ENCODE peak calls at places on chromosome 1, in ten cellular contexts. Q is NCI-H774; H is adrenal gland; A is dorsolateral prefrontal cortex; B is stimulated activated CD4-positive, alpha-beta T cell treated with anti-CD3 and anti-CD28 coated beads, Interleukin-1b, Interleukin-23, amount 100 ng/mL, for 1 hour; N is GM12891; P is HL-60; D is GM18507; R is fibroblast of the conjunctiva; L is neural crest cell. F is an unnamed sample.

GRCh38 chr1:76040327-76040868 is 34.1 kb upstream of the ST6GALNAC3 start:
- DNase-seq in Q (no peak), H (no peak), A (no peak), B (no peak), N (no peak), P (no peak), D (no peak), R (no peak), L (peak), F (no peak)

GRCh38 chr1:19606817-19607706 is 37.0 kb upstream of the NBL1 start:
- DNase-seq in Q (no peak), H (no peak), A (no peak), B (no peak), N (no peak), P (no peak), D (no peak), R (no peak), L (no peak), F (no peak)

GRCh38 chr1:41783189-41783639 is 135.5 kb downstream of the HIVEP3 start:
- DNase-seq in Q (peak), H (peak), A (peak), B (no peak), N (no peak), P (no peak), D (no peak), R (peak), L (no peak), F (no peak)

GRCh38 chr1:28887418-28887834 is 26.9 kb upstream of the EPB41 start:
- DNase-seq in Q (no peak), H (no peak), A (no peak), B (peak), N (peak), P (no peak), D (no peak), R (no peak), L (no peak), F (no peak)

GRCh38 chr1:200428482-200429205 is 18.8 kb upstream of the ZNF281 start:
- DNase-seq in Q (no peak), H (no peak), A (no peak), B (no peak), N (no peak), P (no peak), D (no peak), R (no peak), L (no peak), F (no peak)

GRCh38 chr1:39576016-39576657 is 453 bp downstream of the PABPC4 start:
- DNase-seq in Q (peak), H (peak), A (peak), B (no peak), N (peak), P (no peak), D (no peak), R (no peak), L (peak), F (no peak)

GRCh38 chr1:167454929-167455785 is 63.2 kb downstream of the CD247 start:
- DNase-seq in Q (peak), H (peak), A (peak), B (peak), N (peak), P (no peak), D (no peak), R (no peak), L (peak), F (no peak)

GRCh38 chr1:30965914-30966313 is 57.4 kb upstream of the SDC3 start:
- DNase-seq in Q (no peak), H (no peak), A (peak), B (no peak), N (no peak), P (no peak), D (no peak), R (no peak), L (no peak), F (no peak)

GRCh38 chr1:85463666-85464496 is 1.1 kb downstream of the DDAH1 start:
- DNase-seq in Q (no peak), H (no peak), A (peak), B (no peak), N (no peak), P (no peak), D (no peak), R (no peak), L (no peak), F (peak)

GRCh38 chr1:186605762-186606350 is 74.4 kb downstream of the PTGS2 start:
- DNase-seq in Q (no peak), H (peak), A (no peak), B (no peak), N (no peak), P (no peak), D (no peak), R (peak), L (peak), F (no peak)

GRCh38 chr1:244970236-244970652 is 105.9 kb upstream of the HNRNPU start:
- DNase-seq in Q (peak), H (peak), A (no peak), B (peak), N (no peak), P (peak), D (no peak), R (peak), L (peak), F (no peak)

GRCh38 chr1:184297244-184297750 is 89.5 kb upstream of the C1orf21 start:
- DNase-seq in Q (no peak), H (no peak), A (no peak), B (no peak), N (no peak), P (no peak), D (no peak), R (no peak), L (no peak), F (no peak)

GRCh38 chr1:240027059-240027462 is 64.6 kb upstream of the FMN2 start:
- DNase-seq in Q (peak), H (peak), A (peak), B (no peak), N (peak), P (peak), D (no peak), R (peak), L (peak), F (peak)

GRCh38 chr1:243917863-243918565 is 68.0 kb upstream of the AKT3 start:
- DNase-seq in Q (no peak), H (no peak), A (no peak), B (no peak), N (no peak), P (no peak), D (no peak), R (no peak), L (no peak), F (no peak)